ENCODE peak calls at places on chromosomes 12 and 14, in four cellular contexts. N is nucleus accumbens, Q is SW 1271, M is sigmoid colon. X is an unnamed sample.
A peak's percentile ranks its signal among the peaks of the same experiment; 100 is the strongest.

GRCh38 chr12:77893918-77894317 is 63.2 kb downstream of the NAV3 start:
- DNase-seq in N (no peak), Q (no peak), M (no peak), X (no peak)

GRCh38 chr12:11846504-11846903 is 197.0 kb downstream of the ETV6 start:
- DNase-seq in N (no peak), Q (no peak), M (no peak), X (no peak)

GRCh38 chr14:69803753-69804152 is 6.7 kb upstream of the SLC10A1 start:
- DNase-seq in N (no peak), Q (peak; percentile 23), M (no peak), X (no peak)

GRCh38 chr12:2854669-2855453 is 2.0 kb downstream of the TEX52 start:
- DNase-seq in N (no peak), Q (no peak), M (no peak), X (no peak)

GRCh38 chr12:40300490-40300889 is 75.7 kb downstream of the LRRK2 start:
- DNase-seq in N (no peak), Q (no peak), M (no peak), X (no peak)

GRCh38 chr14:60189923-60190840 is 25.0 kb upstream of the DHRS7 start:
- DNase-seq in N (no peak), Q (no peak), M (no peak), X (no peak)

GRCh38 chr14:59189281-59189821 is 884 bp downstream of the DAAM1 start:
- DNase-seq in N (no peak), Q (no peak), M (no peak), X (peak; percentile 28)

GRCh38 chr12:94186461-94187237 is 38.3 kb downstream of the PLXNC1 start:
- DNase-seq in N (peak; percentile 33), Q (no peak), M (peak; percentile 75), X (no peak)

GRCh38 chr12:49357099-49357678 is 10.1 kb upstream of the SPATS2 start:
- DNase-seq in N (no peak), Q (peak; percentile 47), M (no peak), X (peak; percentile 20)

GRCh38 chr14:53715390-53715730 is 241.3 kb downstream of the BMP4 start:
- DNase-seq in N (no peak), Q (peak; percentile 21), M (no peak), X (no peak)

GRCh38 chr12:52688481-52688880 is 8.3 kb upstream of the KRT1 start:
- DNase-seq in N (no peak), Q (no peak), M (no peak), X (no peak)

GRCh38 chr14:64761441-64762043 is 57.3 kb downstream of the PLEKHG3 start:
- DNase-seq in N (no peak), Q (no peak), M (no peak), X (no peak)

GRCh38 chr14:85531594-85532391 is 1.8 kb downstream of the FLRT2 start:
- DNase-seq in N (peak; percentile 6), Q (no peak), M (peak; percentile 83), X (no peak)

GRCh38 chr12:65614259-65614658 is 210.0 kb upstream of the HMGA2 start:
- DNase-seq in N (no peak), Q (no peak), M (no peak), X (no peak)

GRCh38 chr12:45644521-45644920 is 85.0 kb upstream of the ARID2 start:
- DNase-seq in N (no peak), Q (peak; percentile 15), M (no peak), X (no peak)

GRCh38 chr12:126518596-126519200 is 1453.5 kb downstream of the AACS start:
- DNase-seq in N (no peak), Q (peak; percentile 57), M (no peak), X (no peak)

GRCh38 chr12:101761347-101761746 is 22.1 kb upstream of the SYCP3 start:
- DNase-seq in N (no peak), Q (no peak), M (no peak), X (no peak)

GRCh38 chr12:3641428-3641883 is 111.5 kb downstream of the CRACR2A start:
- DNase-seq in N (no peak), Q (no peak), M (no peak), X (no peak)

GRCh38 chr12:26044007-26044394 is 80.8 kb downstream of the BHLHE41 start:
- DNase-seq in N (no peak), Q (no peak), M (no peak), X (no peak)

GRCh38 chr14:93824518-93825234 is 36.4 kb upstream of the PRIMA1 start:
- DNase-seq in N (no peak), Q (no peak), M (no peak), X (no peak)

GRCh38 chr14:66330916-66331315 is 155.3 kb upstream of the CCDC196 start:
- DNase-seq in N (no peak), Q (no peak), M (no peak), X (no peak)

GRCh38 chr14:86334355-86334754 is 804.4 kb downstream of the FLRT2 start:
- DNase-seq in N (no peak), Q (no peak), M (no peak), X (no peak)

GRCh38 chr14:56608682-56609081 is 29.1 kb downstream of the TMEM260 start:
- DNase-seq in N (no peak), Q (no peak), M (no peak), X (no peak)

GRCh38 chr12:121036810-121037326 is 2.2 kb downstream of the OASL start:
- DNase-seq in N (no peak), Q (no peak), M (no peak), X (no peak)

GRCh38 chr12:129540954-129541353 is 362.9 kb downstream of the TMEM132D start:
- DNase-seq in N (no peak), Q (no peak), M (no peak), X (no peak)

GRCh38 chr14:68662395-68662794 is 130.5 kb downstream of the ZFP36L1 start:
- DNase-seq in N (no peak), Q (no peak), M (no peak), X (no peak)

GRCh38 chr12:49671051-49671765 is 36.0 kb downstream of the FMNL3 start:
- DNase-seq in N (no peak), Q (no peak), M (peak; percentile 60), X (no peak)

GRCh38 chr14:95316826-95317225 is 2.9 kb downstream of the CLMN start:
- DNase-seq in N (no peak), Q (no peak), M (no peak), X (no peak)

GRCh38 chr12:8572507-8572906 is 31.8 kb upstream of the CLEC4E start:
- DNase-seq in N (no peak), Q (no peak), M (no peak), X (no peak)

X was measured in GM10248.